ENCODE peak calls at places on chromosomes 1 and 21, in ten cellular contexts. G is astrocyte of the spinal cord, H is neural progenitor cell, W is fibroblast of pulmonary artery, A is lower leg skin, V is stomach, E is neural crest cell, Y is foreskin keratinocyte, U is endothelial cell, O is SK-N-SH. R is an unnamed sample.
A peak's percentile ranks its signal among the peaks of the same experiment; 100 is the strongest.

GRCh38 chr21:30733026-30733425 is 14.0 kb downstream of the KRTAP21-2 start:
- DNase-seq in G (no peak), H (no peak), W (no peak), A (no peak), V (no peak), E (no peak), Y (peak; percentile 22), U (no peak), O (no peak), R (no peak)

GRCh38 chr1:65812065-65812464 is 19.4 kb downstream of the PDE4B start:
- DNase-seq in G (peak; percentile 90), H (no peak), W (peak; percentile 79), A (no peak), V (no peak), E (no peak), Y (peak; percentile 51), U (no peak), O (no peak), R (no peak)

GRCh38 chr1:228073061-228073869 is 9.2 kb upstream of the ARF1 start:
- DNase-seq in G (no peak), H (no peak), W (no peak), A (peak; percentile 74), V (peak; percentile 24), E (no peak), Y (no peak), U (no peak), O (no peak), R (no peak)

GRCh38 chr1:169484683-169485426 is 889 bp downstream of the SLC19A2 start:
- DNase-seq in G (peak; percentile 68), H (peak; percentile 56), W (peak; percentile 81), A (peak; percentile 88), V (peak; percentile 63), E (no peak), Y (peak; percentile 55), U (no peak), O (peak; percentile 44), R (no peak)

GRCh38 chr21:45868488-45868887 is 113.1 kb upstream of the COL6A1 start:
- DNase-seq in G (no peak), H (no peak), W (no peak), A (peak; percentile 72), V (peak; percentile 21), E (no peak), Y (no peak), U (no peak), O (no peak), R (no peak)

GRCh38 chr1:225842788-225843425 is 33.0 kb downstream of the EPHX1 start:
- DNase-seq in G (no peak), H (no peak), W (no peak), A (no peak), V (no peak), E (no peak), Y (no peak), U (no peak), O (no peak), R (no peak)

GRCh38 chr1:20250346-20250989 is 40.2 kb upstream of the VWA5B1 start:
- DNase-seq in G (no peak), H (no peak), W (peak; percentile 33), A (no peak), V (peak; percentile 57), E (no peak), Y (peak; percentile 1), U (no peak), O (no peak), R (no peak)

GRCh38 chr1:7620196-7620595 is 150.9 kb upstream of the VAMP3 start:
- DNase-seq in G (no peak), H (no peak), W (no peak), A (no peak), V (no peak), E (no peak), Y (no peak), U (no peak), O (no peak), R (no peak)

GRCh38 chr1:202861420-202862121 is 27.4 kb downstream of the RABIF start:
- DNase-seq in G (peak; percentile 86), H (peak; percentile 97), W (peak; percentile 87), A (peak; percentile 98), V (peak; percentile 93), E (peak; percentile 91), Y (peak; percentile 60), U (peak; percentile 92), O (peak; percentile 98), R (peak; percentile 46)

GRCh38 chr1:43978551-43979260 is at the start of gene B4GALT2:
- DNase-seq in G (no peak), H (peak; percentile 69), W (no peak), A (no peak), V (peak; percentile 43), E (no peak), Y (no peak), U (peak; percentile 38), O (peak; percentile 94), R (peak; percentile 97)

GRCh38 chr1:232859216-232859615 is 54.0 kb downstream of the MAP10 start:
- DNase-seq in G (no peak), H (no peak), W (no peak), A (no peak), V (no peak), E (no peak), Y (no peak), U (no peak), O (peak; percentile 34), R (no peak)

GRCh38 chr1:6342031-6342430 is 51.5 kb downstream of the ACOT7 start:
- DNase-seq in G (no peak), H (no peak), W (no peak), A (no peak), V (no peak), E (no peak), Y (no peak), U (no peak), O (no peak), R (no peak)

GRCh38 chr21:42174173-42174572 is 44.8 kb upstream of the ABCG1 start:
- DNase-seq in G (no peak), H (no peak), W (no peak), A (no peak), V (peak; percentile 19), E (no peak), Y (no peak), U (no peak), O (no peak), R (no peak)

GRCh38 chr1:16054598-16055540 is 11.3 kb downstream of the CLCNKB start:
- DNase-seq in G (no peak), H (no peak), W (no peak), A (no peak), V (no peak), E (no peak), Y (no peak), U (no peak), O (no peak), R (no peak)

GRCh38 chr1:150210741-150211140 is 25.2 kb downstream of the ANP32E start:
- DNase-seq in G (no peak), H (no peak), W (no peak), A (no peak), V (no peak), E (no peak), Y (no peak), U (no peak), O (no peak), R (no peak)

GRCh38 chr1:150212070-150212469 is 23.8 kb downstream of the ANP32E start:
- DNase-seq in G (no peak), H (no peak), W (no peak), A (peak; percentile 70), V (no peak), E (no peak), Y (no peak), U (no peak), O (no peak), R (no peak)

GRCh38 chr1:150210086-150210485 is 25.8 kb downstream of the ANP32E start:
- DNase-seq in G (no peak), H (no peak), W (no peak), A (peak; percentile 2), V (no peak), E (no peak), Y (no peak), U (no peak), O (no peak), R (no peak)

GRCh38 chr1:150213170-150214098 is 22.5 kb downstream of the ANP32E start:
- DNase-seq in G (peak; percentile 93), H (peak; percentile 95), W (peak; percentile 95), A (peak; percentile 99), V (peak; percentile 94), E (peak; percentile 81), Y (peak; percentile 85), U (peak; percentile 88), O (peak; percentile 93), R (no peak)
- TF ChIP-seq CTCF in G (peak; percentile 42), H (peak; percentile 61), W (peak; percentile 26), A (no peak), V (no peak), E (peak; percentile 47), Y (peak; percentile 57), U (no peak), O (peak; percentile 60), R (peak; percentile 25)

GRCh38 chr1:2098301-2098698 is 48.1 kb downstream of the PRKCZ start:
- DNase-seq in G (no peak), H (no peak), W (no peak), A (no peak), V (no peak), E (no peak), Y (no peak), U (no peak), O (no peak), R (no peak)
- TF ChIP-seq CTCF in G (no peak), H (no peak), W (no peak), A (no peak), V (no peak), E (no peak), Y (no peak), U (no peak), O (no peak), R (no peak)

DNA sequence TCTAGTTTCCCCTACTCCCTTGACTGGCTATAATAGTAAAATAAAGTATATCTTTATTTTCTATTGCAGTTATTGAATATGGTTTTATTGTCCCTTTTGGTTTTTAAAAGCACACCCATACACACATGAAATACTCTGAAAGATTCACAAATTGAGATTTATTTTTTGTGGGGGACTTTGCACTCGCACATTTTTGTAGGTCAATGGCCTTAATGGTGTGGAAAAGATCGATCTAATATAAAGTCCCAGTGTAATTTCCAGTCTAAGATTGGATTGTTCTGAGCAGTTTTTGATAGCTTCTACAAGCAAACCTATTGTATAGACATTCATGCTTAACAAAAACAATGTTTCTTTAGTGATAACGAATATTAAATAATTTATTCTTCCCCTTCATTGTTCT is 59.5 kb upstream of the INSL5 start:
- DNase-seq in G (no peak), H (no peak), W (no peak), A (no peak), V (no peak), E (no peak), Y (no peak), U (no peak), O (no peak), R (no peak)
- TF ChIP-seq CTCF in G (no peak), H (no peak), W (no peak), A (no peak), V (no peak), E (no peak), Y (no peak), U (no peak), O (no peak), R (no peak)

GRCh38 chr1:177001556-177001955 is 163.0 kb downstream of the ASTN1 start:
- DNase-seq in G (no peak), H (no peak), W (no peak), A (no peak), V (no peak), E (no peak), Y (no peak), U (no peak), O (no peak), R (no peak)
- TF ChIP-seq CTCF in G (no peak), H (no peak), W (no peak), A (no peak), V (no peak), E (no peak), Y (no peak), U (no peak), O (no peak), R (no peak)

GRCh38 chr1:1529936-1530335 is 10.5 kb downstream of the TMEM240 start:
- DNase-seq in G (no peak), H (no peak), W (no peak), A (no peak), V (no peak), E (no peak), Y (no peak), U (no peak), O (no peak), R (no peak)
- TF ChIP-seq CTCF in G (no peak), H (no peak), W (no peak), A (no peak), V (no peak), E (no peak), Y (no peak), U (no peak), O (no peak), R (no peak)